ENCODE peak calls at places on chromosomes 12 and 14, in four cellular contexts. G is GM12878, N is GM12891, H is K562. X is an unnamed sample.

GRCh38 chr14:59086241-59086899 is 102.1 kb upstream of the DAAM1 start:
- DNase-seq in N (no peak), G (no peak), H (no peak), X (no peak)

GRCh38 chr12:97899956-97900355 is 437.4 kb downstream of the RMST start:
- DNase-seq in N (no peak), G (no peak), H (no peak), X (no peak)

GRCh38 chr12:53078425-53079225 is 565 bp downstream of the SPRYD3 start:
- DNase-seq in G (no peak), N (no peak), H (no peak), X (no peak)

GRCh38 chr12:123038966-123039365 is 58.5 kb downstream of the ARL6IP4 start:
- DNase-seq in H (no peak), N (no peak), G (no peak), X (no peak)

GRCh38 chr12:110141389-110141788 is 17.2 kb downstream of the IFT81 start:
- DNase-seq in H (no peak), N (no peak), G (no peak), X (no peak)

GRCh38 chr14:41925409-41925808 is 318.7 kb downstream of the LRFN5 start:
- DNase-seq in N (no peak), H (no peak), G (no peak), X (no peak)

GRCh38 chr14:35236806-35237205 is 55.4 kb upstream of the PSMA6 start:
- DNase-seq in N (no peak), G (no peak), H (no peak), X (no peak)

GRCh38 chr14:35897616-35898111 is 71.5 kb downstream of the BRMS1L start:
- DNase-seq in N (no peak), H (no peak), G (no peak), X (no peak)

GRCh38 chr12:13000935-13001724 is 1.1 kb upstream of the HEBP1 start:
- DNase-seq in H (peak), G (no peak), N (peak), X (no peak)

GRCh38 chr12:119802472-119802871 is 74.6 kb downstream of the CIT start:
- DNase-seq in H (no peak), N (no peak), G (no peak), X (no peak)

GRCh38 chr12:47636908-47637780 is 68.7 kb downstream of the RPAP3 start:
- DNase-seq in H (peak), N (no peak), G (no peak), X (peak)

GRCh38 chr14:105146181-105146975 is 22.2 kb downstream of the JAG2 start:
- DNase-seq in G (no peak), N (no peak), H (no peak), X (no peak)

GRCh38 chr12:31324845-31325523 is 966 bp downstream of the SINHCAF start:
- DNase-seq in H (peak), G (no peak), N (peak), X (peak)

GRCh38 chr14:71467419-71467818 is 464.8 kb upstream of the RGS6 start:
- DNase-seq in H (no peak), G (no peak), N (no peak), X (no peak)

GRCh38 chr12:43309845-43310405 is 242.1 kb downstream of the ADAMTS20 start:
- DNase-seq in H (no peak), G (no peak), N (no peak), X (no peak)

GRCh38 chr12:57173089-57173488 is 25.7 kb upstream of the LRP1-AS start:
- DNase-seq in G (no peak), H (peak), N (no peak), X (peak)

GRCh38 chr12:96352161-96352835 is 47.9 kb downstream of the CDK17 start:
- DNase-seq in H (no peak), N (no peak), G (no peak), X (peak)

GRCh38 chr12:113880337-113880736 is 85.8 kb downstream of the RBM19 start:
- DNase-seq in G (no peak), H (no peak), N (no peak), X (no peak)

GRCh38 chr12:58584885-58585284 is 335.4 kb downstream of the LRIG3 start:
- DNase-seq in N (no peak), G (no peak), H (no peak), X (no peak)

GRCh38 chr12:65740873-65741600 is 83.2 kb upstream of the HMGA2 start:
- DNase-seq in N (peak), H (peak), G (no peak), X (peak)

GRCh38 chr12:15276088-15276698 is 46.1 kb upstream of the PTPRO start:
- DNase-seq in N (no peak), G (no peak), H (peak), X (no peak)

GRCh38 chr12:111803038-111803626 is 36.4 kb downstream of the ALDH2 start:
- DNase-seq in G (no peak), H (no peak), N (no peak), X (no peak)

GRCh38 chr12:20445693-20446092 is 77.4 kb downstream of the PDE3A start:
- DNase-seq in H (no peak), G (no peak), N (no peak), X (no peak)

GRCh38 chr12:55043542-55043941 is 23.8 kb downstream of the NEUROD4 start:
- DNase-seq in H (no peak), G (no peak), N (no peak), X (peak)

GRCh38 chr14:20811994-20812393 is 9.3 kb upstream of the RNASE1 start:
- DNase-seq in H (no peak), N (no peak), G (no peak), X (no peak)

GRCh38 chr12:27549801-27550652 is 26.0 kb downstream of the PPFIBP1 start:
- DNase-seq in H (peak), N (no peak), G (no peak), X (peak)

GRCh38 chr12:56153291-56154065 is 1.1 kb downstream of the MYL6B start:
- DNase-seq in N (no peak), G (no peak), H (no peak), X (no peak)

GRCh38 chr12:59122784-59123183 is 202.5 kb upstream of the LRIG3 start:
- DNase-seq in G (no peak), N (no peak), H (no peak), X (no peak)

GRCh38 chr12:83793616-83794015 is 1106.9 kb downstream of the TMTC2 start:
- DNase-seq in H (no peak), N (no peak), G (no peak), X (no peak)

GRCh38 chr14:54333511-54333910 is 63.3 kb upstream of the CDKN3 start:
- DNase-seq in H (no peak), G (no peak), N (no peak), X (no peak)

GRCh38 chr12:108313609-108314331 is 25.3 kb downstream of the CMKLR1 start:
- DNase-seq in H (peak), G (no peak), N (no peak), X (peak)

GRCh38 chr12:110992909-110993308 is 72.5 kb upstream of the MYL2 start:
- DNase-seq in H (no peak), G (no peak), N (no peak), X (no peak)

GRCh38 chr14:103522028-103522581 is 525 bp downstream of the CKB start:
- DNase-seq in H (no peak), N (no peak), G (no peak), X (no peak)

GRCh38 chr12:20128926-20129325 is 239.4 kb upstream of the PDE3A start:
- DNase-seq in H (no peak), N (no peak), G (no peak), X (no peak)

GRCh38 chr12:6691473-6691872 is 2.3 kb upstream of the ZNF384 start:
- DNase-seq in H (no peak), G (no peak), N (no peak), X (peak)

GRCh38 chr12:54428050-54429013 is 9.3 kb upstream of the ITGA5 start:
- DNase-seq in H (peak), G (no peak), N (no peak), X (peak)

GRCh38 chr14:24113379-24113800 is 1.2 kb upstream of the DCAF11 start:
- DNase-seq in G (no peak), H (no peak), N (no peak), X (no peak)

GRCh38 chr14:59328410-59328809 is 136.8 kb downstream of the GPR135 start:
- DNase-seq in G (no peak), N (no peak), H (no peak), X (no peak)

GRCh38 chr12:125125271-125125670 is 60.0 kb downstream of the AACS start:
- DNase-seq in G (no peak), N (no peak), H (no peak), X (no peak)

GRCh38 chr12:27973487-27973890 is 956 bp upstream of the PTHLH start:
- DNase-seq in G (no peak), N (no peak), H (no peak), X (no peak)

GRCh38 chr14:65144170-65144569 is 41.9 kb upstream of the MAX start:
- DNase-seq in N (no peak), G (no peak), H (no peak), X (no peak)
- TF ChIP-seq POLR2AphosphoS5 in N (no peak), G (no peak), H (no peak), X (no peak)

GRCh38 chr12:41932470-41932991 is 212.1 kb downstream of the GXYLT1 start:
- DNase-seq in H (peak), N (peak), G (no peak), X (peak)
- TF ChIP-seq SPI1 in H (peak), N (peak), G (peak), X (peak)

GRCh38 chr12:64404470-64405446 is 566 bp downstream of the XPOT start:
- DNase-seq in N (no peak), G (no peak), H (peak), X (peak)
- TF ChIP-seq POLR2AphosphoS5 in N (no peak), G (no peak), H (peak), X (peak)

GRCh38 chr14:31261859-31262739 is 54.5 kb upstream of the HECTD1 start:
- DNase-seq in H (no peak), G (peak), N (no peak), X (peak)
- TF ChIP-seq SPI1 in H (no peak), G (no peak), N (no peak), X (no peak)

GRCh38 chr12:104761091-104761490 is 197.0 kb downstream of the SLC41A2 start:
- DNase-seq in N (no peak), G (no peak), H (no peak), X (no peak)

GRCh38 chr12:104752016-104752415 is 206.1 kb downstream of the SLC41A2 start:
- DNase-seq in N (no peak), G (no peak), H (no peak), X (no peak)

GRCh38 chr12:104758771-104759170 is 199.3 kb downstream of the SLC41A2 start:
- DNase-seq in H (no peak), N (no peak), G (no peak), X (no peak)

GRCh38 chr12:104752883-104753282 is 205.2 kb downstream of the SLC41A2 start:
- DNase-seq in N (no peak), H (no peak), G (no peak), X (no peak)

DNA sequence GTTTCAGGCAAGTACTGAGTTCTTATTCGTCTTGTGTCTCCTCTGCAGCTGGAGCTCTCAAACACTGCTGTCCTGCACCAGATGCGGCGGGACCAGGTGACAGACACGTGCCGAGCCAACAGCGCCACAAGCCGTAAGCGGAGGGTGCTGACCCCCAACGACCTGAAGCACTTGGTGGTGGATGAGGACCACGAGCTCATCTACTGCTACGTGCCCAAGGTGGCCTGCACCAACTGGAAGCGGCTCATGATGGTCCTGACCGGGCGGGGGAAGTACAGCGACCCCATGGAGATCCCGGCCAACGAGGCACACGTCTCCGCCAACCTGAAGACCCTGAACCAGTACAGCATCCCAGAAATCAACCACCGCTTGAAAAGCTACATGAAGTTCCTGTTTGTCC is 201.2 kb downstream of the SLC41A2 start:
- DNase-seq in G (no peak), H (no peak), N (no peak), X (no peak)
- TF ChIP-seq POLR2AphosphoS5 in G (no peak), H (no peak), N (no peak), X (no peak)

DNA sequence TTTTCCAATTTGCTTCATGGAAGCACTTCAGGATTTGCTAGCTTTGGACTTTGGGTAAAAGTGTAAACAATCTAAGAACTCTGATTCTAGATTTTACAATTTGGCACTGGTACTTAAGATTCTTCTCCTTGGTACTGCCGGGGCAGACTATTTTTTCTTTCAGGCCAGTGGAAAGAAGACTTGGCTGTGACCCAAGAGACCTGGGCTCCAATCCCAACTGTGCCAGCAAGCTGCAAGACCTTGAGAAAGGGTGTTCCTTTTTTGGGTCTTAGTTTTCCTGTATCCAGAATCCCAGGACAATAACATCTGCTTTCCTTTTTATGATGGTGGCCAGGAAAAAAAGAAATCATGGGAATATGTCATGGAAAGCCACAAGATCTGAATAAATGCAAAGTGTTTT is 148.1 kb upstream of the CRY1 start:
- DNase-seq in H (no peak), G (no peak), N (no peak), X (no peak)
- TF ChIP-seq SPI1 in H (no peak), G (no peak), N (no peak), X (no peak)

GRCh38 chr14:73474952-73475351 is 15.8 kb upstream of the RIOX1 start:
- DNase-seq in G (no peak), N (no peak), H (no peak), X (no peak)

GRCh38 chr14:73478684-73479083 is 12.0 kb upstream of the RIOX1 start:
- DNase-seq in N (no peak), H (no peak), G (no peak), X (no peak)

GRCh38 chr14:73476451-73476905 is 14.3 kb upstream of the RIOX1 start:
- DNase-seq in H (no peak), N (no peak), G (no peak), X (no peak)

GRCh38 chr14:73472182-73473114 is 14.1 kb upstream of the NUMB start:
- DNase-seq in G (peak), N (no peak), H (peak), X (no peak)

GRCh38 chr14:73477618-73478266 is 13.0 kb upstream of the RIOX1 start:
- DNase-seq in H (no peak), G (peak), N (no peak), X (no peak)
- TF ChIP-seq POLR2AphosphoS5 in H (no peak), G (no peak), N (no peak), X (no peak)

DNA sequence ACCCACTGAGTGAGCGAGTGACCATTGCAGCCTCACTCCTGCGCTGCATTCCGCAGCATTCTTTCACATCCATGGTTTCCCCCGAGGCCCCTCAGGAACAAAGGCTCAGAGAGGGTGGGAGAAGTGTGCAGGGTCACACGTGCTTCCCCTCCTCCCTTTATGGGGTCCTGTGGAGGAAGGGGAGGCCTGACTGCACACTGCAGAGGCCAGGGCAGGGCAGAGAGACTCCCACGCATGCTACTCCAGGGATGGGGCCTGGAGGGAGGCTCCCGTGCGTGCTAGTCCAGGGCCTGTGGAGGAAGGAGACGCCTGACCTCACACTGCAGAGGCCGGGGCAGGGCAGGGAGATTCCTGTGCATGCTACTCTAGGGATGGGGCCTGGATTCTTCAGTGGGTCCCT is 63.3 kb downstream of the DIO3 start:
- DNase-seq in H (no peak), N (no peak), G (no peak), X (no peak)
- TF ChIP-seq SPI1 in H (no peak), N (no peak), G (no peak), X (no peak)

GRCh38 chr14:92686763-92687427 is 61.5 kb downstream of the LGMN start:
- DNase-seq in H (peak), N (peak), G (no peak), X (no peak)
- TF ChIP-seq POLR2AphosphoS5 in H (no peak), N (no peak), G (no peak), X (no peak)